ENCODE peak calls at places on chromosomes 7 and 10, in five cellular contexts. Y is cardiac muscle cell, F is thoracic aorta, E is natural killer cell, L is heart right ventricle. I is an unnamed sample.

GRCh38 chr7:459584-460373 is 59.9 kb downstream of the PDGFA start:
- DNase-seq in Y (no peak), F (no peak), E (no peak), L (no peak), I (no peak)

GRCh38 chr7:128166603-128167315 is 74.3 kb upstream of the LEP start:
- DNase-seq in Y (peak), F (no peak), E (no peak), L (no peak), I (peak)

GRCh38 chr7:45078199-45078681 is 10.5 kb downstream of the NACAD start:
- DNase-seq in Y (no peak), F (no peak), E (no peak), L (no peak), I (no peak)

GRCh38 chr7:26397326-26397725 is 105.7 kb downstream of the SNX10 start:
- DNase-seq in Y (no peak), F (no peak), E (no peak), L (no peak), I (no peak)

GRCh38 chr7:47413526-47414341 is 168.2 kb downstream of the TNS3 start:
- DNase-seq in Y (no peak), F (no peak), E (no peak), L (no peak), I (no peak)

GRCh38 chr7:100855515-100855914 is 3.0 kb downstream of the SLC12A9 start:
- DNase-seq in Y (no peak), F (no peak), E (no peak), L (no peak), I (no peak)

GRCh38 chr7:120033114-120033513 is 239.9 kb upstream of the KCND2 start:
- DNase-seq in Y (no peak), F (no peak), E (no peak), L (no peak), I (no peak)

GRCh38 chr7:133290676-133291332 is 37.9 kb downstream of the EXOC4 start:
- DNase-seq in Y (no peak), F (no peak), E (no peak), L (no peak), I (no peak)

GRCh38 chr7:30863694-30864011 is 48.0 kb upstream of the AQP1 start:
- DNase-seq in Y (peak), F (no peak), E (no peak), L (peak), I (no peak)

GRCh38 chr7:106367018-106367420 is 82.2 kb upstream of the NAMPT start:
- DNase-seq in Y (peak), F (no peak), E (no peak), L (no peak), I (no peak)

GRCh38 chr10:129369566-129369965 is 97.5 kb upstream of the MGMT start:
- DNase-seq in Y (no peak), F (no peak), E (no peak), L (no peak), I (no peak)

GRCh38 chr10:117139581-117140524 is 1.8 kb upstream of the VAX1 start:
- DNase-seq in Y (no peak), F (no peak), E (no peak), L (no peak), I (no peak)

GRCh38 chr10:1687190-1687589 is 50.1 kb downstream of the ADARB2 start:
- DNase-seq in Y (no peak), F (no peak), E (no peak), L (no peak), I (no peak)

GRCh38 chr7:82578430-82578829 is 134.9 kb upstream of the CACNA2D1 start:
- DNase-seq in Y (peak), F (no peak), E (no peak), L (peak), I (no peak)

GRCh38 chr10:117541405-117541908 is 1.1 kb upstream of the EMX2 start:
- DNase-seq in Y (peak), F (no peak), E (no peak), L (no peak), I (no peak)

GRCh38 chr10:122323188-122323587 is 51.3 kb upstream of the PLEKHA1 start:
- DNase-seq in Y (no peak), F (no peak), E (no peak), L (no peak), I (no peak)

GRCh38 chr7:7932553-7932952 is 36.0 kb upstream of the GLCCI1 start:
- DNase-seq in Y (no peak), F (no peak), E (no peak), L (no peak), I (no peak)

GRCh38 chr10:119207713-119208552 is 562 bp downstream of the GRK5 start:
- DNase-seq in Y (peak), F (peak), E (peak), L (peak), I (peak)

GRCh38 chr7:70376561-70377031 is 755.3 kb upstream of the GALNT17 start:
- DNase-seq in Y (no peak), F (no peak), E (no peak), L (no peak), I (no peak)

GRCh38 chr7:3194501-3195141 is 106.4 kb upstream of the SDK1 start:
- DNase-seq in Y (peak), F (no peak), E (no peak), L (no peak), I (peak)

GRCh38 chr7:131370523-131370968 is 42.9 kb downstream of the MKLN1 start:
- DNase-seq in Y (peak), F (no peak), E (no peak), L (no peak), I (no peak)

GRCh38 chr10:110946496-110946895 is 27.1 kb downstream of the SHOC2 start:
- DNase-seq in Y (no peak), F (no peak), E (no peak), L (no peak), I (no peak)

GRCh38 chr7:22671177-22671879 is 55.7 kb upstream of the IL6 start:
- DNase-seq in Y (no peak), F (no peak), E (no peak), L (no peak), I (no peak)

GRCh38 chr10:132634241-132634946 is 96.8 kb downstream of the INPP5A start:
- DNase-seq in Y (no peak), F (no peak), E (no peak), L (no peak), I (no peak)

GRCh38 chr10:122495406-122496340 is 34.3 kb downstream of the HTRA1 start:
- DNase-seq in Y (peak), F (no peak), E (no peak), L (peak), I (no peak)

GRCh38 chr10:43094091-43094484 is 17.2 kb downstream of the RET start:
- DNase-seq in Y (no peak), F (no peak), E (no peak), L (no peak), I (no peak)

GRCh38 chr7:141351175-141351574 is 200.0 kb upstream of the AGK start:
- DNase-seq in Y (no peak), F (no peak), E (no peak), L (no peak), I (no peak)

GRCh38 chr10:127216786-127217185 is 20.4 kb upstream of the INSYN2A start:
- DNase-seq in Y (peak), F (no peak), E (no peak), L (no peak), I (no peak)

GRCh38 chr7:978416-979091 is 3.2 kb upstream of the COX19 start:
- DNase-seq in Y (no peak), F (no peak), E (no peak), L (no peak), I (no peak)

GRCh38 chr10:50242777-50243176 is 8.5 kb downstream of the ASAH2 start:
- DNase-seq in Y (no peak), F (no peak), E (no peak), L (no peak), I (no peak)

DNA sequence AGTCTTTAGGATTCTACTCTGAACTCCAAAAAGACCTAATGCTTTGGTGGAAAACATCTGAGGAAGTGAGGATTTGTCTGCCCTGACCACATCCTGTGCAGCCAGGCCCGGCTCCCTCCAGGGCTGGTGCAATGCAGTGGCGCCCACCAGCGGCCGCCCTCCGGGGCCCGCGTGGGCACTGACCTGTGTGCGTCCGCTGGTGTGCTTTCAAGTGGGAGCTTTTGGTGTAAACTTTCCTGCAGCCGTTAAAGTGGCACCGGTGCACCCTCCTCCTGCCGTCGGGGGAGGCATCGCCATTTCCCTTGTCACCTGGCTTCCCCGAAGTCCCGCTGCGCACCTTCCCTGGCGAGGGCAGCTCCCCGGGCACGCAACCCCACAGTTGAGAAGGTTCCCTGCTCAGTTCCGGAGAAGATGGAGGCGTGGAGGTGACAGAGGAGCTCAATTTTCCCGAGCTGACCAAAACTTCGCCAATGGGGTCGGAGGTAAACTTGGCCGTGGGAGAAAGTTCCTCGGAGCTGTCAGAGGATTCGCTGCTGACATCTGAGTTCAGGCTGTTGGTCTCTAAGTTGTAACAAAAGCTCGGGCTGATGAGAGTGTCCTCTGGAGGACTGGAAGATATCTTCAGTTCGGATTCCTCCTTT is 3.4 kb downstream of the KLF6 start:
- DNase-seq in Y (peak), F (no peak), E (peak), L (peak), I (no peak)
- TF ChIP-seq CTCF in Y (peak), F (peak), E (peak), L (peak), I (peak)

GRCh38 chr7:17009007-17009719 is 127.4 kb upstream of the AGR3 start:
- DNase-seq in Y (peak), F (no peak), E (no peak), L (no peak), I (no peak)
- TF ChIP-seq CTCF in Y (peak), F (no peak), E (peak), L (peak), I (peak)

GRCh38 chr10:25934673-25935139 is 677 bp downstream of the MYO3A start:
- DNase-seq in Y (no peak), F (no peak), E (no peak), L (no peak), I (peak)
- TF ChIP-seq CTCF in Y (peak), F (peak), E (no peak), L (peak), I (peak)

GRCh38 chr7:74032624-74033371 is 4.8 kb downstream of the ELN start:
- DNase-seq in Y (peak), F (no peak), E (no peak), L (no peak), I (no peak)
- TF ChIP-seq CTCF in Y (no peak), F (no peak), E (no peak), L (no peak), I (no peak)

GRCh38 chr7:117035463-117035862 is 82.2 kb downstream of the ST7 start:
- DNase-seq in Y (no peak), F (no peak), E (no peak), L (no peak), I (no peak)
- TF ChIP-seq CTCF in Y (no peak), F (no peak), E (no peak), L (no peak), I (no peak)

GRCh38 chr7:157526604-157527003 is 189.8 kb downstream of the DNAJB6 start:
- DNase-seq in Y (no peak), F (no peak), E (peak), L (no peak), I (peak)
- TF ChIP-seq CTCF in Y (no peak), F (no peak), E (no peak), L (no peak), I (no peak)

GRCh38 chr7:145016068-145016467 is 180.2 kb upstream of the TPK1 start:
- DNase-seq in Y (no peak), F (no peak), E (no peak), L (no peak), I (no peak)
- TF ChIP-seq CTCF in Y (no peak), F (no peak), E (no peak), L (no peak), I (no peak)

I was measured in progenitor cell of endocrine pancreas.